ENCODE peak calls at places on chromosomes 12 and 14, in four cellular contexts. K is BJ, T is IMR-90, W is astrocyte of the cerebellum. Y is an unnamed sample.

GRCh38 chr14:95686935-95687334 is 709 bp downstream of the TCL1B start:
- DNase-seq in W (no peak), K (no peak), T (no peak), Y (no peak)

GRCh38 chr12:78181544-78182162 is 351.0 kb downstream of the NAV3 start:
- DNase-seq in K (no peak), T (peak), W (peak), Y (no peak)

GRCh38 chr12:25420116-25420515 is 133.0 kb downstream of the LMNTD1 start:
- DNase-seq in T (no peak), W (no peak), K (no peak), Y (no peak)

GRCh38 chr12:2179953-2180736 is 127.4 kb downstream of the CACNA1C start:
- DNase-seq in T (peak), K (peak), W (peak), Y (peak)

GRCh38 chr12:119593578-119594398 is at the start of gene TMEM233:
- DNase-seq in W (no peak), T (no peak), K (no peak), Y (no peak)

GRCh38 chr12:6067152-6067916 is 57.1 kb downstream of the VWF start:
- DNase-seq in K (no peak), T (peak), W (no peak), Y (no peak)

GRCh38 chr12:111766608-111767361 is at the start of gene ALDH2:
- DNase-seq in T (peak), W (no peak), K (no peak), Y (no peak)

GRCh38 chr14:37545174-37545573 is 49.9 kb downstream of the FOXA1 start:
- DNase-seq in T (peak), W (no peak), K (no peak), Y (no peak)

GRCh38 chr12:27361372-27361771 is 28.7 kb downstream of the BMAL2 start:
- DNase-seq in T (peak), K (no peak), W (no peak), Y (no peak)

GRCh38 chr14:26598081-26598671 is 343 bp upstream of the NOVA1 start:
- DNase-seq in K (no peak), W (peak), T (peak), Y (no peak)

GRCh38 chr12:87317302-87317701 is 711.9 kb downstream of the C12orf50 start:
- DNase-seq in K (no peak), W (no peak), T (peak), Y (no peak)

GRCh38 chr12:45732250-45732649 is 2.7 kb downstream of the ARID2 start:
- DNase-seq in W (no peak), T (peak), K (no peak), Y (no peak)

GRCh38 chr12:69998011-69998410 is 173.0 kb downstream of the MYRFL start:
- DNase-seq in T (no peak), W (no peak), K (no peak), Y (no peak)

GRCh38 chr14:104436741-104437701 is 142.5 kb upstream of the C14orf180 start:
- DNase-seq in K (no peak), W (no peak), T (no peak), Y (no peak)

GRCh38 chr12:115598827-115599226 is 678.7 kb downstream of the MED13L start:
- DNase-seq in W (no peak), K (no peak), T (no peak), Y (no peak)

GRCh38 chr12:6533653-6534157 is 612 bp upstream of the GAPDH start:
- DNase-seq in K (no peak), T (peak), W (peak), Y (no peak)

GRCh38 chr14:35898217-35898775 is 72.2 kb downstream of the BRMS1L start:
- DNase-seq in K (no peak), W (no peak), T (no peak), Y (no peak)

GRCh38 chr12:92144045-92144630 is 1.5 kb downstream of the BTG1 start:
- DNase-seq in T (peak), W (peak), K (peak), Y (peak)

GRCh38 chr12:110279976-110280783 is 867 bp upstream of the ATP2A2 start:
- DNase-seq in W (no peak), K (no peak), T (peak), Y (no peak)

GRCh38 chr14:104138098-104138890 is at the start of gene KIF26A:
- DNase-seq in K (no peak), T (no peak), W (no peak), Y (no peak)

GRCh38 chr14:100535287-100536131 is 51.7 kb downstream of the BEGAIN start:
- DNase-seq in K (no peak), W (no peak), T (no peak), Y (no peak)

GRCh38 chr12:127558363-127558762 is 708.6 kb upstream of the TMEM132C start:
- DNase-seq in T (no peak), K (no peak), W (no peak), Y (no peak)

GRCh38 chr12:109463776-109464175 is 13.3 kb downstream of the KCTD10 start:
- DNase-seq in K (no peak), T (no peak), W (no peak), Y (no peak)

GRCh38 chr12:79524507-79525148 is 166.1 kb downstream of the PAWR start:
- DNase-seq in W (no peak), T (no peak), K (no peak), Y (no peak)

GRCh38 chr14:52934762-52935161 is 16.1 kb downstream of the FERMT2 start:
- DNase-seq in T (no peak), K (no peak), W (no peak), Y (no peak)

GRCh38 chr12:124906606-124907261 is 7.7 kb downstream of the UBC start:
- DNase-seq in W (peak), T (peak), K (peak), Y (peak)

GRCh38 chr12:69360348-69360672 is 767 bp downstream of the YEATS4 start:
- DNase-seq in W (no peak), K (no peak), T (no peak), Y (no peak)

GRCh38 chr12:41264281-41264680 is 76.2 kb downstream of the PDZRN4 start:
- DNase-seq in K (no peak), T (no peak), W (no peak), Y (no peak)

GRCh38 chr14:42378274-42378673 is 771.6 kb downstream of the LRFN5 start:
- DNase-seq in W (no peak), K (no peak), T (no peak), Y (no peak)

GRCh38 chr12:67515679-67516363 is 132.7 kb upstream of the DYRK2 start:
- DNase-seq in W (no peak), K (no peak), T (no peak), Y (peak)

GRCh38 chr12:131021142-131021541 is 67.4 kb downstream of the ADGRD1 start:
- DNase-seq in K (no peak), W (no peak), T (no peak), Y (no peak)

GRCh38 chr14:96634896-96635295 is 132.7 kb downstream of the PAPOLA start:
- DNase-seq in T (no peak), K (no peak), W (no peak), Y (no peak)

GRCh38 chr12:47903927-47904646 is 707 bp downstream of the VDR start:
- DNase-seq in K (peak), W (peak), T (peak), Y (no peak)

GRCh38 chr14:49549881-49550280 is 36.3 kb downstream of the RPS29 start:
- DNase-seq in K (peak), T (peak), W (no peak), Y (no peak)
- H3K4me3 ChIP-seq in K (no peak), T (no peak), W (no peak), Y (no peak)

GRCh38 chr12:3227076-3227975 is 150.1 kb downstream of the TSPAN9 start:
- DNase-seq in W (no peak), K (no peak), T (no peak), Y (no peak)
- TF ChIP-seq CTCF in W (no peak), K (no peak), T (no peak), Y (no peak)

GRCh38 chr14:23929131-23929530 is 24.4 kb upstream of the DHRS4 start:
- DNase-seq in K (no peak), T (no peak), W (no peak), Y (no peak)
- H3K4me3 ChIP-seq in K (no peak), T (no peak), W (no peak), Y (no peak)

DNA sequence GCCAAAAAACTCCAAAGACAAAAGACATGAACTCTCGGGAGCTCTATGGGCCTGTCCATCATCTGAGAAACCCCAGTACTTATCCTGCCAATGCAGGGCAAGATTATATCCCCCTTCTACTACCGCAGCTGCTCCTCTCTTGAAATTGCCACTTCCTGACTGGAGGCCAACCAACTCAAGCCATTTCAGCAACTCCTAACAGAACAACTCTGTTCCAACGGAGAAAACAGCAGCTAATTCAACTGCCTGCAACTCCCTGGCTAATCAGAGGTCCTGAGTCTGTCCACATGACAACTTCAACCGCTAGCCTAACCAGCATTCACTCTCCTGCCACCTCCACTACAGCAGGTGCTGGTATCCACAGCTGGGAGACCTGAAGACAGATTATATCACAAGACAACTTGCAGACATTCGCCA is 24.1 kb downstream of the CEP83 start:
- DNase-seq in T (no peak), K (no peak), W (no peak), Y (no peak)
- TF ChIP-seq CTCF in T (no peak), K (no peak), W (no peak), Y (no peak)

GRCh38 chr12:57894577-57895292 is 46.6 kb upstream of the ATP23 start:
- DNase-seq in W (no peak), T (no peak), K (no peak), Y (no peak)

GRCh38 chr12:57893460-57894353 is 47.2 kb upstream of the CTDSP2 start:
- DNase-seq in T (peak), W (peak), K (peak), Y (peak)

GRCh38 chr12:57896139-57896436 is 45.3 kb upstream of the ATP23 start:
- DNase-seq in K (no peak), W (no peak), T (no peak), Y (no peak)

GRCh38 chr12:57896437-57897201 is 44.7 kb upstream of the ATP23 start:
- DNase-seq in T (peak), W (no peak), K (no peak), Y (no peak)

DNA sequence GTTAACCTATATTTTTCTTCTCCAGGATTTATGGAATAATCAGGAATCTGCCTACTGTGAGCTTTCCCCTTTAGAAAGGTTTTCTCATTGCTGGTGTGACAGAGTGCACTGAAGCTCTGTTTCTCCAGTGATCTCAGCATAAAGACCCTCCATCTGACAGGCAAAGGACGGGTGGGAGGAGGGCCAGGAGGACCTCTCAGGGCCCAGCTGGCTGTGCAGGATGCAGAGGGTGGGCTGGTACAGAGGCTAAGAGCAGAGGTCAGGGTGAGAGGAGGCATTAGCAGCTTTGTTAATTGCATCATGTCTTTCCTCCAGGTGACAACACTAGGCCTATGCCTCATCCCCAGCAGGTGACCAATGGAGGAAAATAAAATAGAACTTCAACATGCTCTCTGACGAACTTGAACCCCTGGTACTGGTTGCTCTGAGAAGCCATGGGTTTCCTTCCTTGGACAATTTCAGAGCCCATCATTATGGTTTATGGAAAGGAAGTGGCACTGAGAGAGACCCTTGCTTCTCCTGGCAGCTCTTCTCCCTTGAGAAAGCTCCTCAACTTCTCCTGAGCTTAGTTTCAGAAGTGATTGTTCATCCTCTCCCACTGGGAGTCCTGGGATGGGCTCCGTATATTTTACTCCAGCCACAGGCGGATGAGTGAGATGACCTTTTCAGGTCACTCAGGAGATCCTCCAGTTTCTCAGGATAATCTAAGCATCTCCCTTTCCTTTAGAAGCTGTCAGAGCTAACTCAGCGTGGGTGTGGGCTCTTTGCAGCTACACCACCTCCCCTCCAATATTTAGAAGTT is 45.8 kb upstream of the ATP23 start:
- DNase-seq in K (no peak), T (peak), W (no peak), Y (no peak)
- H3K4me3 ChIP-seq in K (no peak), T (no peak), W (no peak), Y (no peak)